ENCODE peak calls at places on chromosomes 11 and 22, in ten cellular contexts. O, C, E, Q, Z, T, H, U, W and J are unnamed samples. For H3K9me3, the result is how much of the 10 kb centered on the place peaks cover.

GRCh38 chr22:35938226-35938625 is 90.4 kb downstream of the RBFOX2 start:
- DNase-seq in O (no peak), C (no peak), E (no peak), Q (no peak), Z (no peak), T (no peak), H (no peak), U (no peak), W (no peak), J (no peak)

GRCh38 chr11:1062075-1062820 is 12.4 kb upstream of the MUC2 start:
- DNase-seq in O (no peak), C (no peak), E (no peak), Q (no peak), Z (no peak), T (no peak), H (no peak), U (no peak), W (no peak), J (no peak)

GRCh38 chr11:44923796-44924195 is 26.9 kb downstream of the TP53I11 start:
- DNase-seq in O (no peak), C (no peak), E (no peak), Q (no peak), Z (no peak), T (no peak), H (no peak), U (no peak), W (peak), J (no peak)

GRCh38 chr11:122563761-122564160 is 91.8 kb upstream of the UBASH3B start:
- DNase-seq in O (no peak), C (no peak), E (no peak), Q (no peak), Z (no peak), T (no peak), H (no peak), U (no peak), W (no peak), J (no peak)

GRCh38 chr11:61742391-61742790 is 10.0 kb upstream of the MYRF start:
- DNase-seq in O (no peak), C (peak), E (no peak), Q (no peak), Z (no peak), T (no peak), H (no peak), U (no peak), W (no peak), J (no peak)

GRCh38 chr11:15816996-15817395 is 539.4 kb downstream of the SOX6 start:
- DNase-seq in O (no peak), C (no peak), E (no peak), Q (no peak), Z (no peak), T (no peak), H (no peak), U (no peak), W (no peak), J (no peak)

GRCh38 chr11:126378763-126379162 is 23.3 kb downstream of the ST3GAL4 start:
- DNase-seq in O (no peak), C (no peak), E (no peak), Q (no peak), Z (no peak), T (no peak), H (no peak), U (no peak), W (no peak), J (no peak)

GRCh38 chr22:46587067-46587471 is 33.1 kb upstream of the GRAMD4 start:
- DNase-seq in O (peak), C (no peak), E (no peak), Q (no peak), Z (no peak), T (no peak), H (no peak), U (no peak), W (no peak), J (peak)

GRCh38 chr11:11071483-11071882 is 213.6 kb upstream of the ZBED5 start:
- DNase-seq in O (no peak), C (no peak), E (no peak), Q (no peak), Z (no peak), T (no peak), H (no peak), U (no peak), W (no peak), J (no peak)

GRCh38 chr11:69173925-69174591 is 18.3 kb downstream of the SMIM38 start:
- DNase-seq in O (peak), C (no peak), E (no peak), Q (no peak), Z (no peak), T (peak), H (no peak), U (no peak), W (no peak), J (peak)

GRCh38 chr11:3971756-3972404 is 116.4 kb downstream of the STIM1 start:
- DNase-seq in O (no peak), C (no peak), E (no peak), Q (no peak), Z (no peak), T (no peak), H (no peak), U (no peak), W (no peak), J (no peak)

GRCh38 chr11:116742104-116742503 is 30.7 kb downstream of the BUD13 start:
- DNase-seq in O (no peak), C (peak), E (no peak), Q (no peak), Z (no peak), T (no peak), H (no peak), U (no peak), W (no peak), J (no peak)

GRCh38 chr22:48784701-48785503 is 1042.8 kb downstream of the BRD1 start:
- DNase-seq in O (no peak), C (no peak), E (no peak), Q (no peak), Z (peak), T (no peak), H (no peak), U (no peak), W (no peak), J (no peak)

GRCh38 chr11:123318623-123319022 is 111.4 kb upstream of the GRAMD1B start:
- DNase-seq in O (no peak), C (no peak), E (no peak), Q (no peak), Z (no peak), T (no peak), H (no peak), U (no peak), W (no peak), J (no peak)

GRCh38 chr11:45028921-45029680 is 78.4 kb upstream of the TP53I11 start:
- DNase-seq in O (no peak), C (no peak), E (no peak), Q (no peak), Z (peak), T (no peak), H (no peak), U (no peak), W (no peak), J (no peak)

GRCh38 chr22:50051930-50052329 is 6.2 kb downstream of the TTLL8 start:
- DNase-seq in O (peak), C (no peak), E (no peak), Q (no peak), Z (no peak), T (no peak), H (no peak), U (no peak), W (peak), J (no peak)
- H3K4me3 ChIP-seq in O (no peak), C (no peak), E (no peak), Q (no peak), Z (no peak), T (no peak), H (no peak), U (no peak), W (no peak), J (no peak)

GRCh38 chr11:50077526-50077925 is 44.9 kb downstream of the OR4C45 start:
- DNase-seq in O (no peak), C (no peak), E (no peak), Q (no peak), Z (no peak), T (no peak), H (no peak), U (no peak), W (no peak), J (no peak)

GRCh38 chr11:50078001-50078400 is 45.3 kb downstream of the OR4C45 start:
- DNase-seq in O (no peak), C (no peak), E (no peak), Q (no peak), Z (no peak), T (no peak), H (no peak), U (no peak), W (no peak), J (no peak)

GRCh38 chr11:50075856-50076255 is 43.2 kb downstream of the OR4C45 start:
- DNase-seq in O (no peak), C (no peak), E (no peak), Q (no peak), Z (no peak), T (no peak), H (no peak), U (no peak), W (no peak), J (no peak)

GRCh38 chr11:50080256-50080655 is 47.6 kb downstream of the OR4C45 start:
- DNase-seq in O (no peak), C (no peak), E (no peak), Q (no peak), Z (no peak), T (no peak), H (no peak), U (no peak), W (no peak), J (no peak)
- H3K9me3 ChIP-seq in O (under half), C (under half), E (under half), Q (under half), Z (under half), T (half or more), H (under half), U (under half), W (under half), J (half or more)

GRCh38 chr11:118621898-118622375 is 14.5 kb downstream of the PHLDB1 start:
- DNase-seq in O (no peak), C (no peak), E (no peak), Q (no peak), Z (no peak), T (no peak), H (no peak), U (no peak), W (no peak), J (peak)

GRCh38 chr11:118620529-118621070 is 13.2 kb downstream of the PHLDB1 start:
- DNase-seq in O (peak), C (no peak), E (no peak), Q (no peak), Z (no peak), T (no peak), H (no peak), U (no peak), W (peak), J (peak)

GRCh38 chr11:118623291-118623655 is 15.9 kb downstream of the PHLDB1 start:
- DNase-seq in O (peak), C (no peak), E (no peak), Q (peak), Z (no peak), T (no peak), H (no peak), U (no peak), W (peak), J (peak)

GRCh38 chr11:118621071-118621815 is 13.8 kb downstream of the PHLDB1 start:
- DNase-seq in O (peak), C (peak), E (no peak), Q (peak), Z (no peak), T (no peak), H (no peak), U (peak), W (peak), J (peak)

DNA sequence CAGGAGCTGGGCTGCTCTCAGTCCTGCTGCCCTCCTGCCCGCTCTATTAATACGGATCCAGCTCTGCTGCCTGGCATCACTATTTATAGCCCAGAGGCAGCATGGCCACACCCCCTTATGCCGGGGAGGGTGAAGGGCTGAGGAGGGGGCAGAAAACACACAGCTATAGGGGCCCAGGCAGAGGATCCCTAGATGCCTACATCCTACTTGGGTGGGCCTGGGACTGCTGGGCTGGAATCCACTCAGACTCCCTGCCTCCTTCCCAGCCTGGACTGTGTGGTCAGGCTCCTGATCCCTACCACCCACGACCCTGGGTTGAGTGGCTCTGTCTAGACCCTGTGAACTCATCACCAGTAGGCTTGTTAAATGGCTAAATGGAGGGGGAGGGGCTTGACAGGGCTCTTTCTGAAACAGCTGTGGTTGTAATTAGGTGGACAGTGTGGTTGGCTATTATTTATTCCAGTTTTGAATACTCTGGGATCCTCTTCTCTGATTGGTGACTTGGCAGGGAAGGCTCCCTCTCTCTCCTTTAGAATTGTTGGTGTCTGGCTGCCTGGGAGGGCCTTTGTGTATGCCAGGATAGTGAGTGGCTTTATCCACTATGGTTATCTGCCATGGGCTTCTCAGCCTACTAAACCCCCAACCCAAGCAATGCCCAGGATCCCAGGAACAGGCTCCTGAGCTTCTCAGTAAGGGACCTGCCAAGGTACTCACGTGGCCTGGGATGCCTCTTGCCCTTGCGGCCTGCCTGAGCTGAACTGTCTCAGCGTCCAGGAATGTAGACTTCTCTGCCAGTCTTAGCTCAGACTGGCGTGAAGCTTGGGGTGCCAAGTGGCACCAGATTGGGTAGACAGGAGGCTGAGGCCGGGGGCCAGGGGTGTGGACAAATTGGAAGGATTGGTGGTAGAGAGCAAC is 15.2 kb downstream of the PHLDB1 start:
- DNase-seq in O (peak), C (peak), E (no peak), Q (peak), Z (no peak), T (no peak), H (no peak), U (peak), W (peak), J (peak)
- H3K4me3 ChIP-seq in O (no peak), C (peak), E (peak), Q (peak), Z (no peak), T (peak), H (peak), U (no peak), W (peak), J (peak)

GRCh38 chr11:12971955-12972354 is 37.2 kb upstream of the RASSF10 start:
- DNase-seq in O (no peak), C (no peak), E (no peak), Q (no peak), Z (no peak), T (no peak), H (no peak), U (no peak), W (no peak), J (no peak)
- H3K9me3 ChIP-seq in O (under half), C (under half), E (under half), Q (under half), Z (under half), T (under half), H (under half), U (under half), W (under half), J (under half)

DNA sequence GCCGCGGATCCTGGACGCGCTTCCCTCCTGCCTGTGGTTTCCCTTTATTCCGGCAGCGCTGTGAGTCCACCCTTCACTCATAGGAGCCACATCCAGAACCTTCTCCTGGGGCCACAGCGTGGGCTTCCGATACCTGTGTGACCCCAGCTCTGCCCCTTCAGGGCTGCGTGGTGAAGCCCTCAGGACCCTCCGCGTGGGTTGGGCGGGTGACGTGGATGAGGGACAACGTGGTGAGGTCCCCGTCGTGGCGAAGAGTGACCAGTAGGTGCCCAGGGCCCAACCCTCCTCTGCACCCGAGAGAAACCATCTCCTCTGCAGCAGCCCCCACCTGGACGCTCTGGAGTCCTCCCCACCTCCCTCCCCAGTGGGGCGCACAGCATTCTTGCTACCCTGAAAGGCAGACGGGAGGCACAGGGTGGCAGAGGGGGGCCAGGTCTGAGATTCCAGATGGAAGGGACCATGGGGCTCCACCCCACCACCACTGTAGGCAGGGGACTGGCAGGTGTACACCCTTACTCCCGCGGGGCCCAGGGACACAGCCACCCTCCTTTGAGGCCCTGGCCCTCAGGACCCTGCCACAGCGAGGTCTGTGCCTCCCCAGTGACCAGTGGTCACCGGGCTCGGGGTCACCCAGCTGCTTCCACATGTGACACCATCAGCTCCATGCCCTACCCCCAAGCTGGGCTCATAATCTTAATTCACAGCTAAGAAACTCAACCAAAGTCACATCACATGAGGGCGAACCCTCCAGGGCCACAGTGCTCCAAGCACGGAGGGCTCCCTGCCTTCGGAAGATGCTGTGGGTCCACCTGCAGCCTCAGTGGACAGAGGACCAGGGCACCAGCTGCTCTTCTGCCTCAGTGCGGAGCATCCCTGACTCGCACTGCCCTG is 3.4 kb upstream of the ZBED4 start:
- DNase-seq in O (peak), C (no peak), E (no peak), Q (no peak), Z (no peak), T (no peak), H (no peak), U (no peak), W (no peak), J (peak)
- H3K4me3 ChIP-seq in O (no peak), C (peak), E (peak), Q (no peak), Z (no peak), T (no peak), H (no peak), U (no peak), W (peak), J (no peak)

GRCh38 chr11:62919476-62919875 is 1.7 kb downstream of the CHRM1 start:
- DNase-seq in O (peak), C (no peak), E (no peak), Q (no peak), Z (no peak), T (no peak), H (no peak), U (no peak), W (no peak), J (peak)
- H3K9me3 ChIP-seq in O (under half), C (under half), E (under half), Q (under half), Z (under half), T (under half), H (under half), U (under half), W (under half), J (under half)

GRCh38 chr22:44182591-44183588 is 2.2 kb downstream of the PARVG start:
- DNase-seq in O (no peak), C (peak), E (no peak), Q (no peak), Z (peak), T (no peak), H (no peak), U (peak), W (peak), J (peak)
- H3K4me3 ChIP-seq in O (no peak), C (no peak), E (no peak), Q (no peak), Z (peak), T (no peak), H (no peak), U (no peak), W (peak), J (peak)

DNA sequence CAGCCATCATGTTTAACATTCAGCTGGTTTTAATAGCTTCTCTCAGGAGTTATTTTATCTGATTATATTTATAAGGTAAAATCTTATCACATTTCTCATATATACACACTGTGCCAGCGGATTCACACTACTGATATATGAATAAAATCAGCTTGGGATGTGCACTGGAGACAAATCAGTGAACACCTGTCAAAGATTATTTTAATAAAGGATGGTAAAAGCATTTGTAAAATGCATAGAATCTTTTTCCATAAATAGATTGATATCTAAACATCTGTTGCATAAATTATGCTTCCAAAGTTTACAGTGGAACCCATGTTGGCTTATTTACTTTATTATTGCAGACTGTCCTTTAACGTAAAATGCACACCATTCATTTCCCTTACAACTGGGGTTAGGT is 1125.8 kb upstream of the CNTN5 start:
- DNase-seq in O (no peak), C (no peak), E (no peak), Q (no peak), Z (no peak), T (no peak), H (no peak), U (no peak), W (no peak), J (no peak)
- H3K9me3 ChIP-seq in O (under half), C (under half), E (under half), Q (under half), Z (under half), T (under half), H (under half), U (under half), W (under half), J (under half)

GRCh38 chr22:40979871-40980270 is 28.7 kb downstream of the RBX1 start:
- DNase-seq in O (peak), C (no peak), E (no peak), Q (no peak), Z (no peak), T (no peak), H (no peak), U (no peak), W (no peak), J (peak)
- H3K4me3 ChIP-seq in O (no peak), C (no peak), E (no peak), Q (no peak), Z (no peak), T (no peak), H (no peak), U (no peak), W (no peak), J (no peak)